ENCODE peak calls at places on chromosomes 16 and 17, in ten cellular contexts. W is kidney tubule cell; K is activated T-cell treated with anti-CD3 and anti-CD28 coated beads, Interleukin-2, amount 50 U/mL, for 1 hour; V is endothelial cell; L is Caco-2; E is posterior vena cava; I is left colon; Q is NCI-H1930; D is activated T-helper 9 cell treated with anti-CD3 and anti-CD28 coated beads, Interleukin-2, amount 50 U/mL, for 16 hours; M is A172. X is an unnamed sample.

GRCh38 chr16:27945233-27945975 is 118.1 kb downstream of the GSG1L start:
- DNase-seq in I (no peak), E (peak), Q (no peak), W (no peak), D (no peak), M (no peak), K (no peak), V (no peak), L (no peak), X (peak)

GRCh38 chr17:32504166-32504990 is 17.6 kb downstream of the CDK5R1 start:
- DNase-seq in W (peak), I (no peak), Q (no peak), M (peak), V (no peak), E (peak), K (no peak), L (no peak), D (no peak), X (no peak)

GRCh38 chr17:28755486-28755885 is 11.7 kb downstream of the TRAF4 start:
- DNase-seq in M (peak), W (peak), V (no peak), E (peak), D (no peak), K (no peak), L (no peak), Q (no peak), I (no peak), X (no peak)

GRCh38 chr17:11928436-11928835 is 68.8 kb downstream of the ZNF18 start:
- DNase-seq in K (no peak), I (no peak), L (no peak), Q (no peak), M (no peak), V (no peak), D (no peak), E (no peak), W (peak), X (no peak)

GRCh38 chr16:3729161-3730112 is 12.1 kb upstream of the TRAP1 start:
- DNase-seq in E (peak), D (no peak), Q (no peak), K (no peak), I (no peak), W (no peak), M (no peak), L (no peak), V (no peak), X (no peak)

GRCh38 chr17:80513892-80514291 is 30.7 kb upstream of the RPTOR start:
- DNase-seq in Q (no peak), W (no peak), L (no peak), V (no peak), E (no peak), D (no peak), I (no peak), K (no peak), M (peak), X (no peak)

GRCh38 chr16:55062446-55062845 is 131.8 kb downstream of the IRX5 start:
- DNase-seq in W (peak), M (no peak), K (no peak), L (no peak), E (no peak), V (no peak), Q (no peak), I (no peak), D (no peak), X (no peak)

GRCh38 chr16:72905581-72905980 is 142.3 kb downstream of the ZFHX3 start:
- DNase-seq in E (no peak), M (peak), I (no peak), K (no peak), W (peak), V (no peak), L (no peak), Q (no peak), D (no peak), X (no peak)

GRCh38 chr17:82107341-82107860 is 9.4 kb upstream of the FASN start:
- DNase-seq in E (no peak), D (no peak), V (no peak), Q (no peak), W (no peak), K (no peak), I (no peak), M (no peak), L (peak), X (no peak)

GRCh38 chr17:20989991-20990855 is 52.6 kb downstream of the USP22 start:
- DNase-seq in I (no peak), L (no peak), W (no peak), E (no peak), Q (no peak), D (no peak), M (no peak), V (no peak), K (no peak), X (no peak)

GRCh38 chr17:8447816-8448215 is 12.1 kb downstream of the NDEL1 start:
- DNase-seq in Q (no peak), W (no peak), K (no peak), V (no peak), M (no peak), I (no peak), D (no peak), L (no peak), E (no peak), X (peak)

GRCh38 chr16:53234836-53235235 is 180.0 kb downstream of the CHD9 start:
- DNase-seq in I (no peak), D (no peak), K (no peak), Q (no peak), M (no peak), W (no peak), L (no peak), E (no peak), V (no peak), X (no peak)

GRCh38 chr16:77784441-77785356 is 3.7 kb upstream of the VAT1L start:
- DNase-seq in W (no peak), D (no peak), I (no peak), Q (no peak), V (no peak), K (no peak), E (no peak), M (no peak), L (no peak), X (no peak)

GRCh38 chr16:30409125-30410060 is 2.0 kb downstream of the ZNF771 start:
- DNase-seq in E (peak), W (peak), K (peak), I (peak), V (peak), L (peak), M (peak), Q (peak), D (peak), X (peak)

GRCh38 chr16:14427371-14427948 is 202.6 kb downstream of the PARN start:
- DNase-seq in V (no peak), M (peak), W (no peak), Q (no peak), E (no peak), K (no peak), I (no peak), D (no peak), L (no peak), X (no peak)

GRCh38 chr17:56979091-56979480 is 1.2 kb downstream of the SCPEP1 start:
- DNase-seq in W (no peak), K (no peak), E (no peak), M (no peak), L (no peak), I (no peak), V (no peak), D (no peak), Q (no peak), X (no peak)

GRCh38 chr16:9706217-9706616 is 476.0 kb downstream of the GRIN2A start:
- DNase-seq in L (no peak), M (peak), I (no peak), D (no peak), K (no peak), E (no peak), W (peak), Q (no peak), V (no peak), X (no peak)

GRCh38 chr17:9935408-9935807 is 30.3 kb upstream of the RCVRN start:
- DNase-seq in M (no peak), E (no peak), I (no peak), V (no peak), W (no peak), K (no peak), D (no peak), Q (no peak), L (no peak), X (no peak)

GRCh38 chr16:86048882-86049585 is 150.1 kb downstream of the IRF8 start:
- DNase-seq in K (no peak), W (no peak), E (peak), D (no peak), V (no peak), L (peak), I (peak), M (no peak), Q (no peak), X (no peak)

GRCh38 chr17:47792979-47793378 is 28.6 kb downstream of the OSBPL7 start:
- DNase-seq in E (no peak), D (no peak), L (peak), Q (no peak), W (no peak), M (no peak), I (no peak), V (no peak), K (no peak), X (no peak)

GRCh38 chr17:73657473-73658116 is 13.3 kb upstream of the SDK2 start:
- DNase-seq in L (peak), D (no peak), M (peak), W (peak), I (peak), E (no peak), V (peak), K (peak), Q (peak), X (peak)

GRCh38 chr16:53135329-53135728 is 80.5 kb downstream of the CHD9 start:
- DNase-seq in M (no peak), L (no peak), D (no peak), Q (no peak), V (no peak), K (no peak), W (no peak), E (no peak), I (no peak), X (no peak)

GRCh38 chr17:16931318-16932060 is 40.4 kb downstream of the TNFRSF13B start:
- DNase-seq in Q (no peak), V (no peak), E (peak), I (no peak), L (peak), M (no peak), K (no peak), D (no peak), W (no peak), X (no peak)

GRCh38 chr17:8007836-8008235 is 5.4 kb downstream of the GUCY2D start:
- DNase-seq in K (no peak), I (no peak), V (no peak), W (no peak), Q (no peak), E (no peak), D (no peak), L (no peak), M (no peak), X (no peak)

GRCh38 chr17:44948315-44948795 is 782 bp upstream of the KIF18B start:
- DNase-seq in Q (no peak), K (no peak), E (no peak), I (no peak), W (no peak), D (no peak), L (no peak), M (no peak), V (no peak), X (no peak)

GRCh38 chr16:71557299-71557698 is 19.6 kb downstream of the TAT start:
- DNase-seq in K (no peak), M (no peak), L (no peak), E (no peak), W (no peak), Q (no peak), V (no peak), I (no peak), D (no peak), X (no peak)